ENCODE peak calls at places on chromosome 22, in six cellular contexts. W is MV-4-11; V is stimulated activated CD8-positive, alpha-beta memory T cell treated with anti-CD3 and anti-CD28 coated beads, Interleukin-2, amount 100 ng/mL, for 1 hour; K is bronchial epithelial cell; E is stimulated activated CD4-positive, alpha-beta T cell treated with anti-CD3 and anti-CD28 coated beads, Interleukin-4, amount 100 ng/mL, for 4 hours; T is activated CD4-positive, alpha-beta T cell treated with anti-CD3 and anti-CD28 coated beads, Interleukin-2, amount 50 U/mL, for 48 hours. L is an unnamed sample.

GRCh38 chr22:23401910-23402274 is 178.2 kb downstream of the IGLL1 start:
- DNase-seq in W (no peak), V (no peak), K (no peak), E (no peak), T (no peak), L (no peak)

GRCh38 chr22:19864538-19865106 is 9.9 kb upstream of the GNB1L start:
- DNase-seq in W (no peak), V (no peak), K (no peak), E (no peak), T (no peak), L (no peak)

GRCh38 chr22:49010086-49010863 is 817.4 kb downstream of the BRD1 start:
- DNase-seq in W (no peak), V (no peak), K (no peak), E (no peak), T (no peak), L (no peak)

GRCh38 chr22:29224121-29224858 is 18.6 kb downstream of the EMID1 start:
- DNase-seq in W (no peak), V (no peak), K (no peak), E (no peak), T (no peak), L (peak)

GRCh38 chr22:27952779-27953178 is 33.7 kb upstream of the PITPNB start:
- DNase-seq in W (peak), V (no peak), K (peak), E (no peak), T (no peak), L (no peak)

GRCh38 chr22:20636075-20636812 is 128.8 kb downstream of the MED15 start:
- DNase-seq in W (no peak), V (no peak), K (no peak), E (no peak), T (no peak), L (no peak)

GRCh38 chr22:49947296-49947622 is 13.3 kb upstream of the PIM3 start:
- DNase-seq in W (no peak), V (no peak), K (no peak), E (no peak), T (no peak), L (no peak)

GRCh38 chr22:29202231-29203192 is 3.2 kb upstream of the EMID1 start:
- DNase-seq in W (peak), V (peak), K (peak), E (peak), T (peak), L (peak)

GRCh38 chr22:24414984-24415945 is 12.1 kb upstream of the ADORA2A start:
- DNase-seq in W (no peak), V (no peak), K (no peak), E (no peak), T (no peak), L (no peak)

GRCh38 chr22:37187552-37187890 is 526 bp downstream of the C1QTNF6 start:
- DNase-seq in W (no peak), V (no peak), K (peak), E (no peak), T (no peak), L (peak)

GRCh38 chr22:45502215-45503070 is at the start of gene FBLN1:
- DNase-seq in W (no peak), V (no peak), K (no peak), E (no peak), T (no peak), L (no peak)

GRCh38 chr22:49576241-49577141 is 251.2 kb downstream of the BRD1 start:
- DNase-seq in W (no peak), V (no peak), K (no peak), E (no peak), T (no peak), L (peak)

GRCh38 chr22:39718206-39718605 is 147.7 kb downstream of the CACNA1I start:
- DNase-seq in W (no peak), V (no peak), K (no peak), E (no peak), T (no peak), L (peak)

GRCh38 chr22:47569389-47570299 is 807.2 kb downstream of the TBC1D22A start:
- DNase-seq in W (no peak), V (no peak), K (no peak), E (no peak), T (no peak), L (no peak)

GRCh38 chr22:45704648-45705047 is 33.0 kb downstream of the ATXN10 start:
- DNase-seq in W (no peak), V (no peak), K (no peak), E (no peak), T (no peak), L (no peak)

GRCh38 chr22:22042009-22042408 is 59.4 kb upstream of the TOP3B start:
- DNase-seq in W (no peak), V (no peak), K (no peak), E (no peak), T (no peak), L (no peak)

GRCh38 chr22:33680632-33681031 is 239.6 kb downstream of the LARGE1 start:
- DNase-seq in W (no peak), V (no peak), K (no peak), E (no peak), T (no peak), L (no peak)

GRCh38 chr22:48780597-48781277 is 1046.9 kb downstream of the BRD1 start:
- DNase-seq in W (no peak), V (no peak), K (no peak), E (no peak), T (no peak), L (no peak)

GRCh38 chr22:30371981-30372380 is 15.2 kb downstream of the CCDC157 start:
- DNase-seq in W (no peak), V (no peak), K (no peak), E (no peak), T (no peak), L (no peak)

GRCh38 chr22:49925525-49926128 is 7.2 kb downstream of the CRELD2 start:
- DNase-seq in W (no peak), V (peak), K (no peak), E (peak), T (peak), L (peak)